ENCODE peak calls at places on chromosomes 11 and 22, in six cellular contexts. K is NCI-H774, T is RPMI8226, B is T-helper 2 cell, M is EH, U is cardiac septum. C is an unnamed sample.

GRCh38 chr11:87005569-87005921 is 32.2 kb upstream of the TMEM135 start:
- DNase-seq in T (no peak), M (no peak), U (no peak), K (no peak), B (no peak), C (no peak)

GRCh38 chr11:77197626-77198320 is 69.7 kb downstream of the MYO7A start:
- DNase-seq in T (no peak), K (no peak), M (no peak), U (peak), B (peak), C (no peak)

GRCh38 chr11:106331163-106331562 is 253.7 kb downstream of the AASDHPPT start:
- DNase-seq in K (no peak), U (no peak), B (no peak), M (peak), T (no peak), C (no peak)

GRCh38 chr11:396511-396947 is 2.5 kb downstream of the PKP3 start:
- DNase-seq in U (no peak), B (no peak), K (no peak), M (peak), T (peak), C (peak)

GRCh38 chr22:46262449-46263207 is 515 bp downstream of the PKDREJ start:
- DNase-seq in U (peak), T (peak), B (no peak), K (no peak), M (no peak), C (peak)

GRCh38 chr11:117829369-117829725 is 4.8 kb upstream of the FXYD2 start:
- DNase-seq in U (peak), B (no peak), M (no peak), K (no peak), T (no peak), C (no peak)

GRCh38 chr11:116130122-116130521 is 625.9 kb upstream of the CADM1 start:
- DNase-seq in K (no peak), M (no peak), U (no peak), T (no peak), B (no peak), C (no peak)

GRCh38 chr11:45412033-45412432 is 125.9 kb upstream of the SYT13 start:
- DNase-seq in M (peak), T (no peak), K (no peak), U (peak), B (no peak), C (no peak)

GRCh38 chr11:18384157-18384641 is 10.2 kb upstream of the LDHA start:
- DNase-seq in M (peak), T (peak), K (no peak), U (peak), B (no peak), C (peak)

GRCh38 chr11:69862331-69862761 is 43.1 kb upstream of the FGF3 start:
- DNase-seq in M (no peak), B (no peak), K (no peak), T (no peak), U (no peak), C (peak)

GRCh38 chr22:49752598-49753091 is 75.0 kb downstream of the BRD1 start:
- DNase-seq in M (no peak), U (no peak), K (no peak), T (no peak), B (no peak), C (no peak)

GRCh38 chr22:33352768-33353167 is 294.6 kb upstream of the SYN3 start:
- DNase-seq in K (no peak), B (no peak), M (peak), U (no peak), T (no peak), C (no peak)

GRCh38 chr11:9906043-9906791 is 242.3 kb downstream of the SWAP70 start:
- DNase-seq in T (no peak), M (peak), U (no peak), K (no peak), B (no peak), C (peak)

GRCh38 chr11:78192911-78193341 is 4.2 kb downstream of the USP35 start:
- DNase-seq in T (no peak), U (peak), K (no peak), M (no peak), B (no peak), C (no peak)

GRCh38 chr11:22991196-22991595 is 130.9 kb upstream of the CCDC179 start:
- DNase-seq in U (no peak), M (no peak), B (no peak), T (no peak), K (no peak), C (no peak)

GRCh38 chr11:112247198-112247597 is 13.5 kb downstream of the PLET1 start:
- DNase-seq in U (no peak), B (no peak), T (no peak), K (no peak), M (peak), C (peak)

GRCh38 chr11:69213315-69213714 is 57.6 kb downstream of the SMIM38 start:
- DNase-seq in U (peak), K (no peak), T (no peak), B (no peak), M (no peak), C (no peak)

GRCh38 chr22:35587447-35587870 is 29.7 kb downstream of the MB start:
- DNase-seq in B (no peak), T (no peak), K (no peak), M (peak), U (peak), C (peak)

GRCh38 chr22:39097098-39098020 is at the start of gene APOBEC3H:
- DNase-seq in B (no peak), U (no peak), T (peak), M (peak), K (no peak), C (peak)

GRCh38 chr22:18966748-18967147 is 30.7 kb upstream of the PRODH start:
- DNase-seq in K (no peak), T (no peak), M (no peak), B (no peak), U (no peak), C (no peak)

GRCh38 chr11:65204646-65205601 is 23.2 kb downstream of the CAPN1 start:
- DNase-seq in T (peak), U (peak), B (no peak), M (peak), K (no peak), C (peak)

GRCh38 chr11:34327804-34328631 is 29.8 kb downstream of the ABTB2 start:
- DNase-seq in K (no peak), U (no peak), M (no peak), T (no peak), B (no peak), C (no peak)

GRCh38 chr22:30717331-30717921 is 22.8 kb downstream of the OSBP2 start:
- DNase-seq in U (no peak), K (no peak), T (no peak), M (peak), B (no peak), C (peak)

GRCh38 chr11:20934521-20934920 is 265.1 kb downstream of the NELL1 start:
- DNase-seq in U (no peak), B (no peak), M (no peak), K (no peak), T (no peak), C (no peak)

GRCh38 chr11:101880208-101880607 is 34.6 kb upstream of the CEP126 start:
- DNase-seq in K (no peak), U (no peak), T (peak), B (no peak), M (peak), C (peak)

GRCh38 chr11:25159341-25159740 is 662.5 kb downstream of the LUZP2 start:
- DNase-seq in K (no peak), T (no peak), B (no peak), M (no peak), U (no peak), C (peak)

GRCh38 chr22:47095395-47096122 is 333.1 kb downstream of the TBC1D22A start:
- DNase-seq in U (no peak), K (no peak), T (no peak), M (peak), B (no peak), C (no peak)

C was measured in astrocyte of the hippocampus.